ENCODE peak calls at places on chromosomes 16 and 17, in six cellular contexts. Z is AG08395; J is activated CD4-positive, alpha-beta T cell treated with anti-CD3 and anti-CD28 coated beads, Interleukin-2, amount 50 U/mL, for 48 hours; F is lung microvascular endothelial cell; S is NCI-H446; A is dorsolateral prefrontal cortex. K is an unnamed sample.

GRCh38 chr17:20086416-20087074 is 77.4 kb downstream of the SPECC1 start:
- DNase-seq in Z (no peak), J (no peak), F (no peak), S (no peak), A (no peak), K (no peak)

GRCh38 chr16:9446471-9447194 is 355.2 kb downstream of the HAPSTR1 start:
- DNase-seq in Z (no peak), J (no peak), F (no peak), S (no peak), A (no peak), K (no peak)

GRCh38 chr16:59611556-59611955 is 877.4 kb upstream of the GOT2 start:
- DNase-seq in Z (peak), J (no peak), F (no peak), S (no peak), A (no peak), K (no peak)

GRCh38 chr17:354651-355556 is 2.3 kb upstream of the RPH3AL start:
- DNase-seq in Z (no peak), J (no peak), F (no peak), S (no peak), A (no peak), K (no peak)

GRCh38 chr17:8014558-8014850 is 12.1 kb downstream of the GUCY2D start:
- DNase-seq in Z (no peak), J (no peak), F (no peak), S (no peak), A (no peak), K (no peak)

GRCh38 chr17:61837175-61838051 is 25.9 kb downstream of the BRIP1 start:
- DNase-seq in Z (peak), J (peak), F (peak), S (peak), A (peak), K (no peak)

GRCh38 chr17:15271731-15272130 is 6.6 kb upstream of the PMP22 start:
- DNase-seq in Z (no peak), J (no peak), F (no peak), S (no peak), A (no peak), K (peak)

GRCh38 chr16:27929818-27930217 is 133.7 kb downstream of the GSG1L start:
- DNase-seq in Z (no peak), J (no peak), F (no peak), S (no peak), A (no peak), K (no peak)

GRCh38 chr17:77107506-77108433 is 33.0 kb upstream of the SEC14L1 start:
- DNase-seq in Z (peak), J (peak), F (no peak), S (no peak), A (no peak), K (no peak)

GRCh38 chr17:2815781-2816185 is 19.5 kb downstream of the RAP1GAP2 start:
- DNase-seq in Z (no peak), J (no peak), F (no peak), S (no peak), A (no peak), K (no peak)

GRCh38 chr16:4182581-4183257 is 59.2 kb downstream of the SRL start:
- DNase-seq in Z (no peak), J (no peak), F (no peak), S (no peak), A (no peak), K (no peak)

GRCh38 chr16:10971560-10971961 is 27.2 kb downstream of the CLEC16A start:
- DNase-seq in Z (peak), J (no peak), F (peak), S (peak), A (no peak), K (no peak)

GRCh38 chr16:29668267-29668666 is 5.2 kb downstream of the SPN start:
- DNase-seq in Z (no peak), J (no peak), F (no peak), S (no peak), A (no peak), K (no peak)

GRCh38 chr16:24257965-24258364 is 1.8 kb downstream of the CACNG3 start:
- DNase-seq in Z (no peak), J (no peak), F (no peak), S (no peak), A (no peak), K (no peak)

GRCh38 chr17:78674595-78675315 is 97.6 kb upstream of the DNAH17 start:
- DNase-seq in Z (no peak), J (no peak), F (no peak), S (no peak), A (peak), K (no peak)

GRCh38 chr16:88536971-88537751 is 33.0 kb upstream of the ZC3H18 start:
- DNase-seq in Z (no peak), J (no peak), F (no peak), S (no peak), A (no peak), K (no peak)

GRCh38 chr16:85308585-85309540 is 196.6 kb upstream of the CIBAR2 start:
- DNase-seq in Z (no peak), J (no peak), F (no peak), S (no peak), A (no peak), K (no peak)

GRCh38 chr17:75109407-75110236 is at the start of gene ARMC7:
- DNase-seq in Z (peak), J (peak), F (peak), S (peak), A (peak), K (peak)

GRCh38 chr16:30499284-30499683 is 26.7 kb downstream of the ITGAL start:
- DNase-seq in Z (no peak), J (no peak), F (peak), S (no peak), A (no peak), K (no peak)

GRCh38 chr17:60145006-60145935 is 4.5 kb upstream of the CA4 start:
- DNase-seq in Z (no peak), J (no peak), F (peak), S (no peak), A (no peak), K (no peak)

K was measured in ascending aorta.